ENCODE peak calls at places on chromosomes 12 and 14, in six cellular contexts. U is esophagus squamous epithelium, D is stomach, M is gastrocnemius medialis, C is adrenal gland, K is spleen. P is an unnamed sample. For H3K9me3, the result is how much of the 10 kb centered on the place peaks cover.

GRCh38 chr14:25841226-25841625 is 756.6 kb downstream of the NOVA1 start:
- DNase-seq in U (no peak), K (no peak), C (no peak), D (no peak), M (no peak), P (no peak)

GRCh38 chr14:34649344-34649743 is 19.4 kb upstream of the SNX6 start:
- DNase-seq in D (no peak), K (no peak), M (no peak), C (no peak), U (no peak), P (no peak)

GRCh38 chr14:104927901-104928300 is 3.2 kb downstream of the PLD4 start:
- DNase-seq in C (no peak), D (no peak), U (no peak), K (no peak), M (no peak), P (no peak)

GRCh38 chr12:98594050-98594853 is 766 bp downstream of the SLC25A3 start:
- DNase-seq in K (peak), M (peak), D (peak), C (peak), U (no peak), P (no peak)

GRCh38 chr12:54306925-54307731 is 6.3 kb upstream of the NFE2 start:
- DNase-seq in K (peak), M (peak), D (peak), U (peak), C (peak), P (peak)

GRCh38 chr14:96263347-96264199 is 7.6 kb downstream of the BDKRB1 start:
- DNase-seq in D (no peak), M (no peak), K (no peak), C (no peak), U (no peak), P (no peak)

GRCh38 chr12:66279127-66279712 is 23.1 kb upstream of the HELB start:
- DNase-seq in K (no peak), U (no peak), D (no peak), M (no peak), C (peak), P (no peak)

GRCh38 chr14:44803239-44803905 is 158.4 kb downstream of the KLHL28 start:
- DNase-seq in D (no peak), C (no peak), U (no peak), M (no peak), K (no peak), P (no peak)

GRCh38 chr14:72402429-72402772 is 470.2 kb downstream of the RGS6 start:
- DNase-seq in D (no peak), U (no peak), C (no peak), M (no peak), K (no peak), P (no peak)

GRCh38 chr14:96056509-96057422 is 17.6 kb downstream of the C14orf132 start:
- DNase-seq in D (peak), C (no peak), U (no peak), K (peak), M (no peak), P (no peak)

GRCh38 chr12:24380122-24380521 is 430.7 kb upstream of the SOX5 start:
- DNase-seq in C (no peak), M (no peak), D (no peak), K (no peak), U (no peak), P (no peak)

GRCh38 chr14:95305145-95305544 is 14.6 kb downstream of the CLMN start:
- DNase-seq in C (no peak), M (no peak), K (no peak), U (no peak), D (no peak), P (no peak)

GRCh38 chr12:89373772-89374572 is 21.7 kb upstream of the DUSP6 start:
- DNase-seq in C (peak), M (no peak), U (no peak), D (no peak), K (no peak), P (no peak)

GRCh38 chr12:89975578-89975977 is 266.9 kb upstream of the ATP2B1 start:
- DNase-seq in M (no peak), C (no peak), U (no peak), D (no peak), K (no peak), P (no peak)

GRCh38 chr12:79174656-79175055 is 310.1 kb downstream of the SYT1 start:
- DNase-seq in K (no peak), C (no peak), D (no peak), M (no peak), U (no peak), P (no peak)

GRCh38 chr14:55583942-55584468 is 4.0 kb downstream of the KTN1 start:
- DNase-seq in D (no peak), C (no peak), M (no peak), U (no peak), K (no peak), P (no peak)

GRCh38 chr12:4011597-4011996 is 138.4 kb upstream of the PARP11 start:
- DNase-seq in M (no peak), C (no peak), D (no peak), U (no peak), K (no peak), P (no peak)

DNA sequence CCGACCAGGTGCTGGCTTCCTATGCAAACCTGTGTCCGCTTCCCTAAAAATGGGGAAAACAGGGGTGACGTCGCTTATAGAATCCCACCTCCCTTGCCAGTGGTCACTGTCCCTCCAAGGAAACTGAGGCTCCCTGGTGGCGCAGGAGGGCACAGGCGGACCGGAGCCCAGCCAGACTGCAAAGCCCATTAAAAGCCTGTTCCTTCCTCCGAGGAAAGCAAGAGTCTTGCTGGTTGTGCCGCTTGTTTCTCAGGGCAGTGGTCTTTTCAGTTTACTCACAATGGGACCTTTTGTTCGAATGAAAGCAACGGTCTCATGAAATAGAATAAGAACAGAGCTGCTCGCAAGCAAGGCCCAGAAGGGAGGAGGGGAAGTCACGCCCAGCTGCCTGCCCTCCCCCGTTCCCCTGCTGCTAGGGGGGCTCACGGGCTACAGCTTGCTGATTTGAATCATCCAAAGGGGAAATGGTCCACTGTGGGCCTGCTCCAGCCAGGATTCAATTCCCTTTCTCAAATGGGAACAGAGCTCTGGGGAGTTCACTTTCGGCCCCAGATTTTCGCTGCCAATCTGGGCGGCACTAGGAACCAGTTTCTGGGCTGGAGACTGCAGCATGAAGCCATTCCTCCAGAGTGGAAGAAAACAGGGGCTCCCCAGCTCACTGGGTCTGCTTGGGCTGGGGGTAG is 4.6 kb upstream of the SELPLG start:
- DNase-seq in M (no peak), C (peak), K (peak), U (no peak), D (peak), P (no peak)
- TF ChIP-seq POLR2A in M (no peak), C (no peak), K (no peak), U (no peak), D (no peak), P (peak)

DNA sequence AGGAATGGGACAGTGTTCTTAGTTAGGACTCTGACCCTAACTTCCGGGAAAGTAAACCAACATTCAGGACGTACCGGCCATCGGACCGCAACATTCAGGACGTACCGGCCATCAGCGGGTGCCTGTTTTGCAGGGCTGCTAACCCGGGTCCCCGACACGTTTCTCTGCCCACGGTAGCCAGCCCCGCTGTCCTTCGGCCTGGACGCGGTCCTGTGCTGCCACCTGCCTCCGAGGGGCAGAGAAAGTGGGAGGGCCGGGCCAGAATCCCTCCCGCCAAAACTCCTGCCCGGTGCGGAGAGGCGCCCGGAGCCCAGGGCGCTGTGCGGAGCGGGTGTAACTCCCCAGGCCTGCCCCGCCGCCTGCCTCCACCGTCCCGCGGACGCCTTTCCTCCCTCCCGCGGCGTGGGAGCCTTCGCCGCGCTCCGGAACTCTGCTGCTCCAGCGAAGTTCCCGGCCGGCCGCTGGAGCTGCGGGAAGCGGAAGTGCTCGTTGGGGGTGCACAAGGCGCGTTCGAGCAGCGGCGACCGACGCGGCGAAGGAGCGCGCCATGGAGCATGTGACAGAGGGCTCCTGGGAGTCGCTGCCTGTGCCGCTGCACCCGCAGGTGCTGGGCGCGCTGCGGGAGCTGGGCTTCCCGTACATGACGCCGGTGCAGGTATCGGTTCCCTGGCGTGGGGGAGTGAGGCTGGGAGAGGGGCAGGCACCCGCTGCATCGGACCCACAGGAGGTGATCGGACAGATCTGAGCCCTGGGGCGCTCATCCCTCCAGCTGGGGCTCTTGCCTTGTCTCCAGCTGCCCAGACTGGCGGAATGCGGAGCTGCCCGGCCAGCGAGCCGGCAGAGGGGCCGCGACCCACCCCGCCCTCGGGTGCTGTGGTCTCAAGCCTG is at the start of gene DDX55:
- DNase-seq in K (peak), C (peak), M (peak), D (peak), U (no peak), P (peak)
- TF ChIP-seq CTCF in K (peak), C (peak), M (peak), D (no peak), U (peak), P (peak)

DNA sequence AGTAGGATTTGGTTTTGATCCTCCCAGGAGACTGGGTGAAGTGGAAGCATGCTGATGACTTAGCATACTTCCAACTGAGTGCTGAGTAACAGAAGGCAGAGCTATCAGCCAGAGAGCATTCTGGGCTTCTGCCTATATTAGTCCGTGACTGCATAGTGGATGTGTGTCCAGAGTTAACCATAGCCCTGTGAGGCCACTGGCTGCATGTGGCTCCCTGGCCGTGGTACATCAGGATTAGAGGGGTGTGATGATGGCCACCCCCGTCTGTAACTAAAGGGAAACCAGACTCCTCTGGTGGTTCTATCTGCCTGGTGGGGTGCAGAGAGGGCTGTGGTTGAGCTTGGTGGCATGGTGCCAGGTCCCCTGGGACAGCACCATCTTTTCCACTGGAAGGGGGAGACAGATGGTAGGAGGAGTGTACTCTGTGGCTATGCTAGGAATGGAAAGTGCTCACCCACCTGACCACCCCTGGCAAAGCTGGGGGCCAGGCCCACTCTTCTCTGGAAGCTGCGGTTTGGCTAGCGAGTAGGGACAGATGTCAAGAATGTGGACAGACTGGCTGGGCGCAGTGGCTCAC is 27.4 kb downstream of the ABCD4 start:
- DNase-seq in U (no peak), D (no peak), M (no peak), K (no peak), C (no peak), P (no peak)
- H3K9me3 ChIP-seq in U (under half), D (under half), M (under half), K (under half), C (under half), P (under half)

GRCh38 chr12:40692617-40693502 is 621 bp downstream of the CNTN1 start:
- DNase-seq in U (no peak), C (no peak), M (no peak), K (peak), D (no peak), P (peak)
- TF ChIP-seq POLR2A in U (no peak), C (no peak), M (no peak), K (no peak), D (no peak), P (no peak)

GRCh38 chr14:90715495-90715894 is 100.7 kb downstream of the TTC7B start:
- DNase-seq in U (no peak), K (no peak), D (no peak), C (no peak), M (peak), P (no peak)
- TF ChIP-seq CTCF in U (no peak), K (no peak), D (no peak), C (no peak), M (no peak), P (no peak)

GRCh38 chr12:127528576-127528975 is 738.4 kb upstream of the TMEM132C start:
- DNase-seq in K (no peak), C (no peak), U (no peak), M (no peak), D (no peak), P (no peak)
- H3K9me3 ChIP-seq in K (under half), C (under half), U (under half), M (under half), D (under half), P (under half)

P was measured in tibial nerve.